ENCODE peak calls at places on chromosome 17, in five cellular contexts. H is GM12878, Y is K562, I is SK-N-SH, D is HCT116. C is an unnamed sample.

GRCh38 chr17:73770115-73770848 is 126.0 kb upstream of the SDK2 start:
- DNase-seq in H (no peak), Y (peak), I (peak), D (peak), C (peak)

GRCh38 chr17:74738051-74738996 is 1.3 kb downstream of the RAB37 start:
- DNase-seq in H (peak), Y (no peak), I (no peak), D (no peak), C (no peak)

GRCh38 chr17:41004397-41004796 is 4.5 kb downstream of the KRTAP3-1 start:
- DNase-seq in H (no peak), Y (no peak), I (no peak), D (no peak), C (no peak)

GRCh38 chr17:13480877-13481276 is 120.9 kb downstream of the HS3ST3A1 start:
- DNase-seq in H (no peak), Y (no peak), I (no peak), D (no peak), C (no peak)

GRCh38 chr17:45366049-45366448 is 49.2 kb upstream of the MAP3K14 start:
- DNase-seq in H (no peak), Y (no peak), I (no peak), D (no peak), C (no peak)

GRCh38 chr17:3879591-3880417 is 13.0 kb downstream of the CAMKK1 start:
- DNase-seq in H (no peak), Y (no peak), I (peak), D (no peak), C (no peak)

GRCh38 chr17:81867123-81867951 is 3.8 kb downstream of the ARHGDIA start:
- DNase-seq in H (no peak), Y (peak), I (peak), D (no peak), C (peak)

GRCh38 chr17:63445571-63446217 is 412 bp downstream of the CYB561 start:
- DNase-seq in H (no peak), Y (peak), I (peak), D (peak), C (peak)

GRCh38 chr17:81004336-81005015 is 12.8 kb downstream of the CHMP6 start:
- DNase-seq in H (no peak), Y (no peak), I (peak), D (no peak), C (no peak)

GRCh38 chr17:30970757-30971567 is at the start of gene RNF135:
- DNase-seq in H (no peak), Y (no peak), I (no peak), D (peak), C (peak)

DNA sequence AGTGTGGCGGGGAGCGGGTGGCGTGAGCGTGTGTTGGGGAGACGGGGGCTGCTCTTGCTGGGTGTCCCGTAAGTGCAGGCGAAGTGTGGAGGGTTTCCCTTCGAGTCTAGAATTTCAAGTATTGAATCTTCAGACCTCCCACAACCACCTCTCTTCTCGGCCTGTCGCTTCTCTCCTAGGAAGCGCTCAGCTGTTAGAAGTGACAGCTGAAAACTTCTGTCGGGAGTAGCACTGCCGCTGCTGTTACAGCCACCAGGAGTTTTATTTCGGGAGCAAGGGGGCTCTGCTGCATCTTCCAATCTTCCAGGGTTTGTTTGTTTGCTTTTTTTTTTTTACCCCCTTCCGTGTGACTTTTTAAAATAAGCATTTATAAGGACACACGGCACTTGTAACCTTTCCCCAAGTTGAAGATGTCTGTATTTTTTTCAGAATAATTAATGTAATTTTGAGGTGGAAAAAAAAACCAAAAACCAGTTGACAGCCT is 738 bp downstream of the RPS6KB1 start:
- DNase-seq in H (no peak), Y (peak), I (peak), D (no peak), C (peak)
- TF ChIP-seq JUND in H (no peak), Y (no peak), I (no peak), D (no peak), C (no peak)

DNA sequence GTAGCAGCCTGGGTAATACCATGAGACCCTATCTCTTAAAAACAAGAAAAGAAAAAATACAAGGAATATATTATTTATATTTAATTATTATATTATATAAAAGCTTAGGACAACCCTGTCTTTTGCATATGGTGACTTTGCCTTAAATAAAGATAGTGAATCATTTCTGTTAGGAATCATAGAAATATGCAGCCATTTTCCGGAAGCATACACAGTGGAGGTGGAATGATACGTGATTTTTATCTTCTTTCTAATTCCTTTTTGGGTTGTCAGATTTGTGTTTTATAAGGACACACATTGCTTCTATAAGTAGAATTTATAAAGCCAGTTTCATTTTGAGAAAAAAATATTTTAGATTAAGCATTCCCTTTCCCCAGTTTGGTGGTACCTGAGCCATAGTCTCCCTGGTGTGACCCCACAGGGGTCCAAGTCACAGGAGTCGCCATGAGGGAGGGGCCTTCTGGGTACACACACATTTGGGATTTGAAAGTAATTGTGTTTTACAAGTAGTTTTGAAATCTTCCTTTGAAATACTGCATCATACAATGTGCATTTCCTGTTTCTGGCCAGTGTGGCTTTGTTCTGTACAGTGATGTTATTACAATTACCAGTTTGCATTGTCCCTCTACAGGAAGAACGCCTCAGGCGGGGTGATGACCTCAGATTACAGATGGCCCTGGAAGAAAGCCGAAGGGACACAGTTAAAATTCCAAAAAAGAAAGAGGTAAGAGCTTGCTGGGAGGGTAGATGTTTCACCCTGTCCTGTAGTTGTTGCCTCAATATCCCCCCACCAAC is 50.9 kb downstream of the B9D1 start:
- DNase-seq in H (no peak), Y (no peak), I (no peak), D (no peak), C (no peak)
- TF ChIP-seq JUND in H (no peak), Y (no peak), I (no peak), D (no peak), C (no peak)

DNA sequence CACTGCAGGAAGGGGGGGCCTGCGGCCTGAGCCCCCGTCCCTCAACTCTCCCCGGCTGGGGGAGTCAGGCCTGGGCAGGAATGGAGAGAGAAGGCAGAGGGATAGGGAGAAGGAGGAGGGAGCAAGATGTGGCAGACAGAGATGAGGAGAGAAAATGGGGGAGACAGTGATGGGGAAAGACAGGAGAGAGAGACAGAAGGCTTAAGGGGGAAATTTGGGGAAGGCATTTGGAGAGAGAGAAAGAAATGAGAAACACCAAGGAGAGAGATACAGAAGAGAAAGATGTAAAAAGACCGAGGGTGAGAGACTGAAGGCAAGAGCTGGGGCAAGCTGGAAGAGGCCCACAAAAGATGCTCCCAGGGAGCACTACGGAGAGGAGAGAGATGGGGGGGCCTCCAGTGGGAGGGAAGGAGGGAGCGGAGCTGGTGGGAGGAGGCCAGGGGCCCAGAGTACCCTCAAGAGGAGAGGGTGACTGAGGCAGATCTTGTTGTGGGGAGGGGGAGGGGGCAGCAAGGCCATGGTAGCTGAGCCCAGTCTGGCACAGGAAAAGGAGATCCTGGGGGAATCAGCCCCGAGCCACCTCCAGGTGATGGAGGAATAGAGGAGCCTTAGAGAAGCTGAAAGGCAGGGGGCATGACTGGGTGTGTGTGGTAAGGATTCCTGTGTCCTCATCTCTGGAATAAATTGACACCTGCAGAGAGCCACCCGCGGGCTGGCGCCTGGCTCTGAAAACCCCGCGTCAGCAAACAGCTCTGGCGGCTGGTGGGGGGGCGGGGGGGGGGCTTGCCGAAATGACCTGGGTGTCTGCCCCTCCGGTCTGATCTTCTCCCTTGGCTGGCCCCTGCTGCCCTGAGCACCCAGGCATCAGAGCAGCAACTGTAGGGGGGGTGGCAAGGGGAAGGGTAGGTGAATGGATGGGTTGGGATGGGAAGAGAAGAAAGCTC is 1.5 kb upstream of the NLGN2 start:
- DNase-seq in H (no peak), Y (no peak), I (no peak), D (no peak), C (no peak)
- TF ChIP-seq JUND in H (no peak), Y (no peak), I (no peak), D (no peak), C (no peak)

DNA sequence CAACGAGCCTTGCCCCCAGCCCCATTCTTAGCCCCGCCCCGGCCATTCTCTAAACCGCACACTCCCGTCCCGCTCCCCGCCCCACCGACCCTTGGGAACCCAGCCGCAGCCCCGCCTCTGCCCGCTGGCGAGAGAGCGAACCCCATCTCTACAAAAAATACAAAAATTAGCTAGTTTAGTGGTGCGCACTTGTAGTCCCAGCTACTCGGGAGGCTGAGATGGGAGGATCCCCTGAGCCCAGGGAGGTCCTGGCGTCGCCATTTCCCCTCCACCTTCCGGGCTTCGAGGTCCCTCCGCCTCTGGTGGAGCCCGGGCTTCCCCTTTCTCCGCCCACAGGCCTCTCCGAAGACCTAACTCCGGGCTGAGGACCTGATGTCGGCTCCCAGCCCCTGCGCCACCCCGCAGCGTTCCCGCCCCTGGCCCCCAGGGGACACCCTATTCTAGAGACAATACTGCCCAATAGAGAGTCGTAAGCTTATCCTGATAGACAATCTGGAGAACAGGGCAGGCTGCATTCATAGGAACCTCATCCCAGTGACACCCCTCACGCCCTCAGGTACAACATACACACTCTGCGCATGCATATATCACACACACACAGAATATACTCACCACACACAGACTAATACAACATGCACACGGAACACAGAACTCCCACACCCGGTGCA is 483 bp upstream of the PROCA1 start:
- DNase-seq in H (no peak), Y (peak), I (no peak), D (no peak), C (no peak)
- TF ChIP-seq JUND in H (no peak), Y (no peak), I (no peak), D (no peak), C (no peak)